ENCODE peak calls at places on chromosomes 5 and 9, in seven cellular contexts. Q, L, K, R, T, Z and U are unnamed samples.

GRCh38 chr5:42924686-42925085 is 113.0 kb upstream of the SELENOP start:
- DNase-seq in Q (no peak), L (no peak), K (no peak), R (no peak), T (no peak), Z (no peak), U (no peak)

GRCh38 chr5:54457094-54457531 is 1.6 kb downstream of the HSPB3 start:
- DNase-seq in Q (no peak), L (no peak), K (peak), R (no peak), T (no peak), Z (no peak), U (no peak)

GRCh38 chr5:79547429-79547822 is 33.5 kb upstream of the HOMER1 start:
- DNase-seq in Q (no peak), L (no peak), K (no peak), R (no peak), T (no peak), Z (no peak), U (no peak)

GRCh38 chr5:34484591-34485228 is 171.4 kb upstream of the RAI14 start:
- DNase-seq in Q (no peak), L (no peak), K (no peak), R (no peak), T (peak), Z (no peak), U (no peak)

GRCh38 chr5:174064171-174064570 is 18.7 kb downstream of the NSG2 start:
- DNase-seq in Q (no peak), L (no peak), K (no peak), R (no peak), T (no peak), Z (no peak), U (no peak)

GRCh38 chr9:136923881-136924280 is 20.7 kb downstream of the FBXW5 start:
- DNase-seq in Q (peak), L (no peak), K (no peak), R (no peak), T (peak), Z (no peak), U (no peak)

GRCh38 chr9:16563446-16563845 is 307.0 kb downstream of the BNC2 start:
- DNase-seq in Q (no peak), L (no peak), K (no peak), R (no peak), T (no peak), Z (no peak), U (no peak)

GRCh38 chr5:150285114-150285513 is 4.5 kb downstream of the CAMK2A start:
- DNase-seq in Q (no peak), L (no peak), K (no peak), R (no peak), T (no peak), Z (no peak), U (no peak)

GRCh38 chr5:116652196-116652729 is 77.6 kb upstream of the SEMA6A start:
- DNase-seq in Q (no peak), L (no peak), K (no peak), R (peak), T (peak), Z (peak), U (peak)

GRCh38 chr5:67901816-67902496 is 313.6 kb upstream of the PIK3R1 start:
- DNase-seq in Q (no peak), L (no peak), K (no peak), R (no peak), T (no peak), Z (no peak), U (no peak)

GRCh38 chr9:4604678-4605095 is 57.4 kb upstream of the PLPP6 start:
- DNase-seq in Q (peak), L (peak), K (peak), R (no peak), T (peak), Z (no peak), U (peak)

GRCh38 chr9:73137914-73138313 is 13.8 kb upstream of the ANXA1 start:
- DNase-seq in Q (no peak), L (no peak), K (no peak), R (no peak), T (no peak), Z (no peak), U (no peak)

GRCh38 chr5:35924950-35925722 is 13.3 kb downstream of the CAPSL start:
- DNase-seq in Q (peak), L (peak), K (peak), R (peak), T (peak), Z (peak), U (peak)

GRCh38 chr5:111792659-111793058 is 35.7 kb upstream of the NREP start:
- DNase-seq in Q (no peak), L (no peak), K (no peak), R (no peak), T (no peak), Z (no peak), U (no peak)

GRCh38 chr9:136107155-136107952 is 11.3 kb downstream of the TMEM250 start:
- DNase-seq in Q (peak), L (peak), K (no peak), R (no peak), T (peak), Z (no peak), U (no peak)

GRCh38 chr9:22088372-22089063 is 79.4 kb upstream of the CDKN2B start:
- DNase-seq in Q (no peak), L (no peak), K (no peak), R (no peak), T (no peak), Z (no peak), U (no peak)

GRCh38 chr9:129387822-129388221 is 209.8 kb upstream of the IER5L start:
- DNase-seq in Q (no peak), L (no peak), K (no peak), R (peak), T (no peak), Z (no peak), U (no peak)

GRCh38 chr9:135987838-135988404 is 26.7 kb upstream of the UBAC1 start:
- DNase-seq in Q (no peak), L (no peak), K (no peak), R (no peak), T (no peak), Z (no peak), U (no peak)

GRCh38 chr9:125829743-125830142 is 82.6 kb downstream of the PBX3 start:
- DNase-seq in Q (no peak), L (peak), K (no peak), R (no peak), T (no peak), Z (no peak), U (no peak)

GRCh38 chr9:92147030-92147853 is 32.0 kb upstream of the SPTLC1 start:
- DNase-seq in Q (no peak), L (no peak), K (peak), R (peak), T (peak), Z (no peak), U (no peak)

GRCh38 chr9:125989090-125989501 is 241.9 kb downstream of the PBX3 start:
- DNase-seq in Q (no peak), L (no peak), K (no peak), R (peak), T (no peak), Z (no peak), U (peak)

GRCh38 chr5:79182141-79182540 is 53.8 kb upstream of the JMY start:
- DNase-seq in Q (no peak), L (no peak), K (no peak), R (no peak), T (no peak), Z (no peak), U (no peak)

GRCh38 chr5:32285489-32286138 is 27.1 kb downstream of the MTMR12 start:
- DNase-seq in Q (no peak), L (no peak), K (no peak), R (no peak), T (no peak), Z (no peak), U (no peak)

GRCh38 chr5:157025093-157025698 is 33.7 kb downstream of the HAVCR1 start:
- DNase-seq in Q (peak), L (peak), K (no peak), R (no peak), T (no peak), Z (no peak), U (no peak)

GRCh38 chr5:102295534-102296228 is 403 bp downstream of the SLCO4C1 start:
- DNase-seq in Q (no peak), L (no peak), K (no peak), R (no peak), T (peak), Z (peak), U (no peak)

GRCh38 chr5:35246928-35247644 is 16.8 kb upstream of the PRLR start:
- DNase-seq in Q (no peak), L (no peak), K (no peak), R (no peak), T (no peak), Z (peak), U (peak)

GRCh38 chr5:128349044-128349629 is 188.9 kb downstream of the FBN2 start:
- DNase-seq in Q (no peak), L (no peak), K (no peak), R (no peak), T (no peak), Z (no peak), U (no peak)

GRCh38 chr5:148961261-148962199 is 101.3 kb downstream of the SH3TC2 start:
- DNase-seq in Q (no peak), L (no peak), K (no peak), R (peak), T (no peak), Z (no peak), U (no peak)

GRCh38 chr5:155260798-155261197 is 247.2 kb downstream of the KIF4B start:
- DNase-seq in Q (peak), L (no peak), K (no peak), R (no peak), T (peak), Z (no peak), U (no peak)

GRCh38 chr5:162410365-162410764 is 342.8 kb downstream of the GABRG2 start:
- DNase-seq in Q (no peak), L (no peak), K (no peak), R (no peak), T (no peak), Z (no peak), U (no peak)

GRCh38 chr5:133890308-133890707 is 78.1 kb downstream of the C5orf15 start:
- DNase-seq in Q (no peak), L (no peak), K (no peak), R (peak), T (no peak), Z (no peak), U (no peak)

GRCh38 chr9:85995097-85995496 is 54.2 kb downstream of the NAA35 start:
- DNase-seq in Q (no peak), L (no peak), K (no peak), R (no peak), T (no peak), Z (no peak), U (no peak)

GRCh38 chr9:98801969-98802371 is 5.5 kb upstream of the GALNT12 start:
- DNase-seq in Q (no peak), L (no peak), K (no peak), R (no peak), T (no peak), Z (no peak), U (no peak)